ENCODE peak calls at places on chromosomes 11 and 22, in seven cellular contexts. F is stimulated activated CD8-positive, alpha-beta memory T cell treated with anti-CD3 and anti-CD28 coated beads, Interleukin-4, amount 100 ng/mL, for 48 hours; C is EL; A is endothelial cell; Z is WERI-Rb-1; S is retinal pigment epithelial cell; T is activated T-helper 9 cell treated with anti-CD3 and anti-CD28 coated beads, Interleukin-2, amount 50 U/mL, for 16 hours. P is an unnamed sample.

GRCh38 chr22:47299211-47299878 is 536.9 kb downstream of the TBC1D22A start:
- DNase-seq in F (no peak), C (no peak), A (no peak), Z (no peak), S (no peak), T (no peak), P (no peak)

GRCh38 chr11:8674859-8675258 is 7.6 kb downstream of the TRIM66 start:
- DNase-seq in F (no peak), C (no peak), A (no peak), Z (no peak), S (no peak), T (no peak), P (no peak)

GRCh38 chr11:35165416-35166368 is 26.7 kb downstream of the CD44 start:
- DNase-seq in F (peak; percentile 86), C (peak; percentile 70), A (peak; percentile 46), Z (peak; percentile 20), S (no peak), T (peak; percentile 71), P (no peak)

GRCh38 chr22:45577746-45578523 is 75.3 kb downstream of the FBLN1 start:
- DNase-seq in F (peak; percentile 91), C (peak; percentile 76), A (peak; percentile 93), Z (peak; percentile 79), S (peak; percentile 21), T (peak; percentile 59), P (peak; percentile 42)

GRCh38 chr11:74749127-74749964 is 697 bp downstream of the RNF169 start:
- DNase-seq in F (peak; percentile 63), C (peak; percentile 55), A (peak; percentile 60), Z (peak; percentile 48), S (no peak), T (peak; percentile 32), P (peak; percentile 45)

GRCh38 chr22:38882972-38883622 is 11.1 kb upstream of the CBX6 start:
- DNase-seq in F (no peak), C (no peak), A (no peak), Z (no peak), S (no peak), T (no peak), P (no peak)

GRCh38 chr11:116062526-116063171 is 558.4 kb upstream of the CADM1 start:
- DNase-seq in F (no peak), C (no peak), A (no peak), Z (peak; percentile 52), S (no peak), T (no peak), P (peak; percentile 75)

GRCh38 chr11:67418476-67419281 is 3.2 kb downstream of the CARNS1 start:
- DNase-seq in F (peak; percentile 52), C (no peak), A (no peak), Z (no peak), S (no peak), T (no peak), P (no peak)

GRCh38 chr11:3129181-3129590 is 35.9 kb downstream of the OSBPL5 start:
- DNase-seq in F (no peak), C (no peak), A (no peak), Z (no peak), S (no peak), T (no peak), P (no peak)

GRCh38 chr11:94993400-94993943 is 20.0 kb downstream of the KDM4D start:
- DNase-seq in F (no peak), C (no peak), A (no peak), Z (no peak), S (no peak), T (no peak), P (no peak)

GRCh38 chr11:1053121-1053901 is 16.8 kb upstream of the MUC6 start:
- DNase-seq in F (no peak), C (no peak), A (no peak), Z (peak; percentile 31), S (no peak), T (no peak), P (no peak)

GRCh38 chr11:74683279-74683871 is 47.9 kb downstream of the CHRDL2 start:
- DNase-seq in F (peak; percentile 30), C (peak; percentile 22), A (peak; percentile 34), Z (no peak), S (no peak), T (no peak), P (no peak)

GRCh38 chr11:34823197-34823596 is 93.0 kb downstream of the APIP start:
- DNase-seq in F (no peak), C (no peak), A (no peak), Z (no peak), S (no peak), T (no peak), P (no peak)

GRCh38 chr11:72652871-72653615 is 21.2 kb downstream of the PDE2A start:
- DNase-seq in F (no peak), C (no peak), A (no peak), Z (peak; percentile 68), S (no peak), T (no peak), P (peak; percentile 74)

GRCh38 chr11:122601131-122602125 is 54.1 kb upstream of the UBASH3B start:
- DNase-seq in F (no peak), C (peak; percentile 72), A (no peak), Z (no peak), S (peak; percentile 63), T (no peak), P (no peak)

GRCh38 chr11:78907636-78908035 is 333.0 kb upstream of the NARS2 start:
- DNase-seq in F (no peak), C (no peak), A (no peak), Z (no peak), S (no peak), T (no peak), P (no peak)

GRCh38 chr11:105000797-105001196 is 22.2 kb downstream of the CASP5 start:
- DNase-seq in F (peak; percentile 70), C (no peak), A (peak; percentile 11), Z (peak; percentile 12), S (no peak), T (peak; percentile 29), P (no peak)

GRCh38 chr22:37127350-37127878 is 17.9 kb upstream of the TMPRSS6 start:
- DNase-seq in F (no peak), C (no peak), A (no peak), Z (no peak), S (no peak), T (no peak), P (no peak)

GRCh38 chr22:21020802-21021429 is 6.0 kb downstream of the P2RX6 start:
- DNase-seq in F (no peak), C (peak; percentile 37), A (no peak), Z (peak; percentile 58), S (no peak), T (no peak), P (no peak)

GRCh38 chr11:117484159-117484558 is 156.5 kb downstream of the CEP164 start:
- DNase-seq in F (no peak), C (no peak), A (no peak), Z (no peak), S (no peak), T (no peak), P (no peak)

GRCh38 chr11:75246673-75247350 is 6.2 kb downstream of the TPBGL start:
- DNase-seq in F (peak; percentile 18), C (no peak), A (no peak), Z (no peak), S (no peak), T (no peak), P (no peak)

GRCh38 chr22:16563555-16564520 is 28.8 kb downstream of the CCT8L2 start:
- DNase-seq in F (no peak), C (no peak), A (no peak), Z (no peak), S (no peak), T (no peak), P (no peak)

GRCh38 chr22:47787501-47788227 is 1025.2 kb downstream of the TBC1D22A start:
- DNase-seq in F (no peak), C (no peak), A (no peak), Z (no peak), S (no peak), T (no peak), P (no peak)

GRCh38 chr11:748007-748359 is 719 bp downstream of the TALDO1 start:
- DNase-seq in F (no peak), C (peak; percentile 35), A (no peak), Z (no peak), S (no peak), T (no peak), P (no peak)

GRCh38 chr11:69342588-69343330 is 48.8 kb downstream of the MYEOV start:
- DNase-seq in F (peak; percentile 11), C (no peak), A (no peak), Z (no peak), S (no peak), T (no peak), P (no peak)

GRCh38 chr11:118142081-118142480 is 10.5 kb downstream of the SCN4B start:
- DNase-seq in F (no peak), C (peak; percentile 25), A (no peak), Z (no peak), S (no peak), T (no peak), P (no peak)

GRCh38 chr11:1161410-1162152 is 3.8 kb downstream of the MUC5AC start:
- DNase-seq in F (no peak), C (no peak), A (no peak), Z (no peak), S (no peak), T (no peak), P (no peak)